ENCODE peak calls at places on chromosomes 4 and X, in five cellular contexts. One of them, this sample, is unnamed.

GRCh38 chr4:137597751-137598493 is 65.6 kb upstream of the PCDH18 start:
- DNase-seq in breast epithelium: no peak
- DNase-seq in kidney: no peak
- DNase-seq in progenitor cell of endocrine pancreas: no peak
- DNase-seq in psoas muscle: no peak
- DNase-seq in this sample: no peak

GRCh38 chrX:113947548-113947947 is 636.3 kb upstream of the HTR2C start:
- DNase-seq in kidney: no peak
- DNase-seq in progenitor cell of endocrine pancreas: no peak
- DNase-seq in psoas muscle: no peak
- DNase-seq in breast epithelium: no peak
- DNase-seq in this sample: no peak

GRCh38 chr4:7581477-7581876 is 146.7 kb upstream of the PSAPL1 start:
- DNase-seq in kidney: no peak
- DNase-seq in breast epithelium: no peak
- DNase-seq in progenitor cell of endocrine pancreas: peak
- DNase-seq in psoas muscle: no peak
- DNase-seq in this sample: peak

GRCh38 chr4:86453044-86453501 is 93.2 kb upstream of the MAPK10 start:
- DNase-seq in breast epithelium: no peak
- DNase-seq in progenitor cell of endocrine pancreas: no peak
- DNase-seq in psoas muscle: peak
- DNase-seq in kidney: peak
- DNase-seq in this sample: no peak

GRCh38 chrX:21479695-21480280 is 105.6 kb downstream of the CNKSR2 start:
- DNase-seq in breast epithelium: no peak
- DNase-seq in kidney: no peak
- DNase-seq in psoas muscle: no peak
- DNase-seq in progenitor cell of endocrine pancreas: no peak
- DNase-seq in this sample: peak

GRCh38 chr4:124151031-124151430 is 561.5 kb downstream of the ANKRD50 start:
- DNase-seq in breast epithelium: no peak
- DNase-seq in kidney: no peak
- DNase-seq in psoas muscle: no peak
- DNase-seq in progenitor cell of endocrine pancreas: no peak
- DNase-seq in this sample: no peak

GRCh38 chrX:153766098-153766817 is 2.2 kb downstream of the PLXNB3 start:
- DNase-seq in progenitor cell of endocrine pancreas: no peak
- DNase-seq in breast epithelium: no peak
- DNase-seq in psoas muscle: peak
- DNase-seq in kidney: peak
- DNase-seq in this sample: no peak

GRCh38 chrX:30949554-30949953 is 60.5 kb upstream of the TAB3 start:
- DNase-seq in breast epithelium: no peak
- DNase-seq in psoas muscle: no peak
- DNase-seq in kidney: no peak
- DNase-seq in progenitor cell of endocrine pancreas: no peak
- DNase-seq in this sample: no peak

GRCh38 chr4:121127100-121127499 is 37.0 kb downstream of the TNIP3 start:
- DNase-seq in kidney: no peak
- DNase-seq in psoas muscle: no peak
- DNase-seq in progenitor cell of endocrine pancreas: no peak
- DNase-seq in breast epithelium: no peak
- DNase-seq in this sample: no peak

GRCh38 chr4:153290134-153290533 is 54.4 kb upstream of the MND1 start:
- DNase-seq in progenitor cell of endocrine pancreas: no peak
- DNase-seq in kidney: no peak
- DNase-seq in psoas muscle: no peak
- DNase-seq in breast epithelium: no peak
- DNase-seq in this sample: no peak
- TF ChIP-seq CTCF in progenitor cell of endocrine pancreas: no peak
- TF ChIP-seq CTCF in kidney: no peak
- TF ChIP-seq CTCF in psoas muscle: no peak
- TF ChIP-seq CTCF in breast epithelium: no peak
- TF ChIP-seq CTCF in this sample: no peak

DNA sequence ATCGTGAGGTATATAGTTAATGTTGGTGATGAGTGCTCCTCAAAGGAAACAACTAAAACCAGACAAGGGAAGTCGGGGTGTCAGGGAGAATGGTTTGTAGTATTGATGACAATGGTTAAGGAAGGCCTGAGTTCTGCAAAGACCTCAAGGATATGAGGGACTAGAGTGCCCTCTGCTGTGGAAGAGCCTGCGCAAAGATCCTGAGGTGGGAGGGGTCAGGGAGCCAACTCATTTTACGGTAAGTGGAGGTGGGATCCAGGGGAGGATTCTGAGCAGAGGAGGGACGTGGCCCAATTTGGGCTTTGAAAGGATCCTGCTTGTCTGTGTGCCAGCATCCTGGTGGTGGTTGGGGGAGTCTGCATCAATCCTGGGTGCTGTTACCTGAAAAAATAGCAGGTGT is 11.3 kb downstream of the UBA1 start:
- DNase-seq in breast epithelium: no peak
- DNase-seq in psoas muscle: no peak
- DNase-seq in progenitor cell of endocrine pancreas: no peak
- DNase-seq in kidney: peak
- DNase-seq in this sample: no peak
- TF ChIP-seq CTCF in breast epithelium: no peak
- TF ChIP-seq CTCF in psoas muscle: no peak
- TF ChIP-seq CTCF in progenitor cell of endocrine pancreas: no peak
- TF ChIP-seq CTCF in kidney: no peak
- TF ChIP-seq CTCF in this sample: no peak

GRCh38 chr4:178271386-178271785 is 829.1 kb upstream of the AGA start:
- DNase-seq in kidney: no peak
- DNase-seq in breast epithelium: no peak
- DNase-seq in progenitor cell of endocrine pancreas: no peak
- DNase-seq in psoas muscle: no peak
- DNase-seq in this sample: no peak

GRCh38 chr4:178273168-178273567 is 830.9 kb upstream of the AGA start:
- DNase-seq in kidney: no peak
- DNase-seq in breast epithelium: no peak
- DNase-seq in psoas muscle: no peak
- DNase-seq in progenitor cell of endocrine pancreas: no peak
- DNase-seq in this sample: no peak

DNA sequence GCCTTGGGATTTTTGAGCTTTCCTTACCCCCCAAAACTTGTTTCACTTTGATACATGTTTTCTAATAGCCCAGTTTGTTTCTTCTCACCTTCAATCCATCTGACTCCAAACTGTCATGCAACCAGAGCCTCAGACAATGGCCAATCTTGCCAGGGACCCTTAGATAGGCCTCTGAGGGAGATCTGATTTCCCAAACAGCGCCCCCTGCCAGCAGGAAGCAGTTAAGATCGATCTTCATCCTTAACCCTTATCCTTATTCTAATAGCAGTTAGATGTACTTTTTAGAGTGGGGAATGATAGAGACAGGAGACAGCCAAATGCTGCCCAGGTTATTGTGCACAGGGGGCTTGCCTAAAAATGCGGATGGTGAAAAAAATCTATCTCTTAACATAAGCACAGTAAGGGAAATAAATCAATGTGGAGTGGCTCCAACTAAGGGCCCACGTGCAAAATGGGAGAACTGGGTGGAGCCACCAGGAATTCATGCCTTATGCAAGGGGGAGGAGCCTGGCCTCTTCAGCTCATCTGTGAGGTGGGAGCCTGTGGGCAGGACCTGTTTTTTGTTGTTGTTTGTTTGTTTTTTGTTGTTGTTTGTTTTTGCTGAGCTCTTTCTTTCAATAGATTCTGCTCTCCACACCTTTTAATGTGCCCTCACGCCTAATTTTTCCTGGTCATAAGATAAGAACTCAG is 833.6 kb upstream of the AGA start:
- DNase-seq in progenitor cell of endocrine pancreas: no peak
- DNase-seq in breast epithelium: no peak
- DNase-seq in kidney: no peak
- DNase-seq in psoas muscle: no peak
- DNase-seq in this sample: peak
- TF ChIP-seq CTCF in progenitor cell of endocrine pancreas: no peak
- TF ChIP-seq CTCF in breast epithelium: no peak
- TF ChIP-seq CTCF in kidney: no peak
- TF ChIP-seq CTCF in psoas muscle: no peak
- TF ChIP-seq CTCF in this sample: peak

DNA sequence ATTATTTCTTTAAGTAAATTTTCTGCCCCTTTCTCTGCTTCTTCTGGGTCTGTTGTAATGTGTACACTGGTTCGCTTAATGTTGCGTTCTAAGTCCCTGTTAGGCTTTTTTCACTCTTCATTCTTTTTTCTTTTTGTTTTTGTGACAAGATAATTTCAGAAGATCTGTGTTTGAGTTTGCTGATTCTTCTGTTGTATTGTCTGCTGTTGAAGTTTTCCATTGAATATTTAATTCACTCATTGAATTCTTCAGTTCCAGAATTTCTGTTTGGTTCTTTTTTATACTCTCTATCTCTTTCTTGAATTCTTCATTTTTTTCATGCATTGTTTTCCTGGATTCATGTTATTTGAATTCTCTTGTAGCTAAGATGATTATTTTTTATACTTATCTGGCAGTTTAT is 66.3 kb upstream of the NUDT6 start:
- DNase-seq in breast epithelium: no peak
- DNase-seq in kidney: no peak
- DNase-seq in psoas muscle: no peak
- DNase-seq in progenitor cell of endocrine pancreas: no peak
- DNase-seq in this sample: no peak
- TF ChIP-seq CTCF in breast epithelium: no peak
- TF ChIP-seq CTCF in kidney: no peak
- TF ChIP-seq CTCF in psoas muscle: no peak
- TF ChIP-seq CTCF in progenitor cell of endocrine pancreas: no peak
- TF ChIP-seq CTCF in this sample: no peak